ENCODE peak calls at places on chromosomes 7 and 10, in six cellular contexts. G, Z, F, Y, M and T are unnamed samples.

GRCh38 chr7:22647451-22648257 is 79.3 kb upstream of the IL6 start:
- DNase-seq in Y (no peak), M (peak), F (no peak), G (peak), Z (peak), T (no peak)

GRCh38 chr7:42692609-42693008 is 219.3 kb downstream of the C7orf25 start:
- DNase-seq in F (no peak), Z (no peak), G (peak), Y (peak), M (no peak), T (no peak)

GRCh38 chr10:83680470-83680891 is 458.8 kb upstream of the GHITM start:
- DNase-seq in M (no peak), Z (no peak), F (no peak), G (no peak), Y (no peak), T (no peak)

GRCh38 chr7:39580150-39580874 is 14.1 kb downstream of the YAE1 start:
- DNase-seq in Z (peak), Y (peak), M (peak), F (peak), G (peak), T (peak)

GRCh38 chr7:95199779-95200558 is 124.4 kb downstream of the PON1 start:
- DNase-seq in M (peak), Y (peak), F (peak), G (peak), Z (no peak), T (peak)

GRCh38 chr10:45418859-45419672 is 45.0 kb downstream of the ALOX5 start:
- DNase-seq in Y (no peak), F (no peak), Z (no peak), M (peak), G (peak), T (peak)

GRCh38 chr7:1696671-1697498 is 26.8 kb downstream of the ELFN1 start:
- DNase-seq in M (no peak), G (no peak), Z (no peak), F (no peak), Y (no peak), T (no peak)

GRCh38 chr7:85471740-85472139 is 284.9 kb upstream of the SEMA3D start:
- DNase-seq in G (peak), Z (no peak), M (peak), F (no peak), Y (no peak), T (no peak)